ENCODE peak calls at places on chromosomes 11 and 22, in four cellular contexts. M is colonic mucosa, Z is H1, Y is left ventricle myocardium inferior. H is an unnamed sample.

GRCh38 chr11:2436013-2436520 is 8.2 kb downstream of the TRPM5 start:
- DNase-seq in M (no peak), Z (no peak), Y (no peak), H (no peak)

GRCh38 chr22:30334601-30335000 is 7.9 kb upstream of the TBC1D10A start:
- DNase-seq in M (no peak), Z (no peak), Y (no peak), H (no peak)

GRCh38 chr11:131912127-131912526 is 541.7 kb downstream of the NTM start:
- DNase-seq in M (no peak), Z (no peak), Y (no peak), H (no peak)

GRCh38 chr11:74055938-74056337 is 47.1 kb upstream of the UCP3 start:
- DNase-seq in M (no peak), Z (no peak), Y (no peak), H (peak; percentile 28)

GRCh38 chr22:47328550-47329243 is 566.2 kb downstream of the TBC1D22A start:
- DNase-seq in M (no peak), Z (no peak), Y (no peak), H (peak; percentile 85)

GRCh38 chr11:11960687-11961086 is 47.7 kb downstream of the DKK3 start:
- DNase-seq in M (no peak), Z (no peak), Y (no peak), H (no peak)

GRCh38 chr22:32331918-32332725 is 25.5 kb upstream of the RFPL3 start:
- DNase-seq in M (no peak), Z (peak; percentile 43), Y (no peak), H (no peak)

GRCh38 chr11:95337175-95337957 is 106.4 kb upstream of the SESN3 start:
- DNase-seq in M (peak; percentile 42), Z (peak; percentile 53), Y (peak; percentile 77), H (no peak)

GRCh38 chr11:127791844-127792243 is 791.3 kb upstream of the KIRREL3 start:
- DNase-seq in M (no peak), Z (no peak), Y (no peak), H (no peak)

GRCh38 chr22:38505595-38506117 is 455 bp downstream of the DDX17 start:
- DNase-seq in M (peak; percentile 75), Z (no peak), Y (peak; percentile 85), H (no peak)

GRCh38 chr11:60939301-60939700 is 12.7 kb downstream of the SLC15A3 start:
- DNase-seq in M (no peak), Z (no peak), Y (no peak), H (no peak)

GRCh38 chr11:12846766-12847615 is 162.1 kb upstream of the RASSF10 start:
- DNase-seq in M (no peak), Z (no peak), Y (no peak), H (no peak)

GRCh38 chr11:69799582-69799981 is 19.6 kb downstream of the FGF3 start:
- DNase-seq in M (peak; percentile 23), Z (no peak), Y (no peak), H (no peak)

GRCh38 chr22:45261407-45262088 is 20.9 kb upstream of the KIAA0930 start:
- DNase-seq in M (peak; percentile 71), Z (no peak), Y (no peak), H (no peak)

GRCh38 chr22:50729391-50730012 is 8.5 kb upstream of the ACR start:
- DNase-seq in M (no peak), Z (no peak), Y (peak; percentile 9), H (no peak)

GRCh38 chr22:43745783-43746356 is 66.2 kb downstream of the EFCAB6 start:
- DNase-seq in M (no peak), Z (no peak), Y (no peak), H (no peak)

GRCh38 chr11:3802016-3802790 is 4.8 kb upstream of the NUP98 start:
- DNase-seq in M (no peak), Z (no peak), Y (no peak), H (no peak)

GRCh38 chr22:26995222-26995621 is 337.8 kb downstream of the MIAT start:
- DNase-seq in M (no peak), Z (no peak), Y (no peak), H (no peak)

GRCh38 chr11:13152736-13153541 is 124.7 kb upstream of the BMAL1 start:
- DNase-seq in M (no peak), Z (no peak), Y (no peak), H (no peak)

GRCh38 chr22:45240810-45241631 is at the start of gene KIAA0930:
- DNase-seq in M (peak; percentile 91), Z (peak; percentile 92), Y (peak; percentile 82), H (no peak)

GRCh38 chr11:68328374-68329091 is 16.1 kb downstream of the LRP5 start:
- DNase-seq in M (peak; percentile 72), Z (no peak), Y (peak; percentile 62), H (no peak)

GRCh38 chr22:27523711-27524110 is 277.8 kb downstream of the MN1 start:
- DNase-seq in M (no peak), Z (no peak), Y (no peak), H (no peak)

GRCh38 chr11:32034149-32034548 is 56.7 kb upstream of the RCN1 start:
- DNase-seq in M (no peak), Z (no peak), Y (no peak), H (peak; percentile 9)

GRCh38 chr11:62245271-62245753 is 3.3 kb downstream of the SCGB1D2 start:
- DNase-seq in M (peak; percentile 19), Z (peak; percentile 70), Y (no peak), H (no peak)

GRCh38 chr22:45564349-45565030 is 61.8 kb downstream of the FBLN1 start:
- DNase-seq in M (no peak), Z (no peak), Y (no peak), H (no peak)

GRCh38 chr11:33089776-33090175 is 50.4 kb downstream of the TCP11L1 start:
- DNase-seq in M (no peak), Z (no peak), Y (no peak), H (no peak)

GRCh38 chr11:116840224-116840745 is 2.9 kb upstream of the APOA1 start:
- DNase-seq in M (no peak), Z (no peak), Y (no peak), H (no peak)
- TF ChIP-seq CTCF in M (no peak), Z (peak; percentile 30), Y (peak; percentile 21), H (no peak)

GRCh38 chr11:124843616-124843910 is 21.7 kb upstream of the ROBO3 start:
- DNase-seq in M (no peak), Z (no peak), Y (no peak), H (no peak)

GRCh38 chr11:124841186-124841585 is 24.0 kb upstream of the ROBO3 start:
- DNase-seq in M (no peak), Z (no peak), Y (no peak), H (no peak)

GRCh38 chr11:124841765-124842700 is 23.2 kb upstream of the ROBO3 start:
- DNase-seq in M (no peak), Z (no peak), Y (no peak), H (no peak)

GRCh38 chr11:124844664-124845079 is 20.6 kb upstream of the ROBO3 start:
- DNase-seq in M (no peak), Z (no peak), Y (no peak), H (no peak)

GRCh38 chr11:124846058-124846719 is 19.0 kb upstream of the ROBO3 start:
- DNase-seq in M (no peak), Z (no peak), Y (no peak), H (no peak)
- H3K27me3 ChIP-seq in M (peaks cover 63% of the 10 kb centered on the region), Z (peaks cover 98% of the 10 kb centered on the region), Y (peaks cover 100% of the 10 kb centered on the region), H (peaks cover 76% of the 10 kb centered on the region)

GRCh38 chr11:92765965-92766371 is 203.5 kb upstream of the MTNR1B start:
- DNase-seq in M (peak; percentile 17), Z (peak; percentile 66), Y (peak; percentile 15), H (peak; percentile 2)
- TF ChIP-seq CTCF in M (no peak), Z (no peak), Y (no peak), H (no peak)

GRCh38 chr11:48207881-48208280 is 8.7 kb upstream of the OR4B1 start:
- DNase-seq in M (no peak), Z (no peak), Y (no peak), H (no peak)

GRCh38 chr11:48210052-48210451 is 6.6 kb upstream of the OR4B1 start:
- DNase-seq in M (no peak), Z (no peak), Y (no peak), H (no peak)
- H3K27me3 ChIP-seq in M (no peaks in the 10 kb centered on the region), Z (no peaks in the 10 kb centered on the region), Y (no peaks in the 10 kb centered on the region), H (no peaks in the 10 kb centered on the region)

DNA sequence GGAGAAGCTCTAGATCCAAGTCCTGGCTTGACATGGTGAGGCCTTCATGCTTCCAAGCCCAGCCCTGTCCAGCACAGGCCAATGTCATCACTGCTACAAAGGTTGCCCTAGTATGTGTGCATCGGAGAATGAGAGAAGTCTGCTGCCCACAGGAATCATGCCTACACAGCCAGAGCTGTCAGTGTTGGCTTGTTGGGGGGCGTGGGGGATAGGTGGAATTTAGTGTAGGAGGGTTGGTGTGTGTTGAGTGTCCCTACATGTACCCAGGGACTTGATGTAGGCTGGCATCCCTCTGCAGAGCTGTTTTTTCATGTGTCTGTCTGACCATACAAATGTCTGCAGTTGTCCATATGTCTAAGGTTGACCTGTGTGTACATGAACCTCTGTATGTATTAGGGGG is 37.6 kb downstream of the SLC22A12 start:
- DNase-seq in M (no peak), Z (no peak), Y (no peak), H (no peak)
- TF ChIP-seq CTCF in M (no peak), Z (no peak), Y (no peak), H (no peak)

DNA sequence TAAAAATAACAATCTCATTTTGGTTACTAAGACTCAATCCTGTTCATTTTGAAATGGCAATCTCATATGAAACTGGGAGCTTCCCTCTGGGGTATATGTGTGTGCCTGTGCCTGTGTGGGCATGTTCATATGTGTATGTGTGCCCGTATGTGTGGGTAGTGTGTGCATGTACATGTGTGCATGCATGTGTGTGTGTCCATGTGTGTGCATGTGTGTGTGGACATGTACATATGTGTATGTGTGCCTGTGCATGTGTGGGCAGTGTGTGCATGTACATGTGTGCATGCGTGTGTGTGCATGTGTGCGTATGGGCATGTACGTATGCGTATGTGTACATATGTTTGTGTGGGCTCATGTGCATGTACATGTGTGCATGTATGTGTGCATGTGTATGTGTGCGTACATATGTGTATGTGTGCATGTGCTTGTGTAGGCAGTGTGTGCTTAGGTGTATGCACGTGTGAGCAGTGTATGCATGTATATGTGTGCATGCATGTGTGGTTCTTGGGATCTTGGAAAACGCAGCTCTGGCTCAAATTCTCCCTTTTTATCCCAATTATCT is 24.5 kb upstream of the CACNG2 start:
- DNase-seq in M (no peak), Z (no peak), Y (no peak), H (no peak)
- H3K27me3 ChIP-seq in M (peaks cover 7% of the 10 kb centered on the region), Z (no peaks in the 10 kb centered on the region), Y (peaks cover 90% of the 10 kb centered on the region), H (peaks cover 10% of the 10 kb centered on the region)

DNA sequence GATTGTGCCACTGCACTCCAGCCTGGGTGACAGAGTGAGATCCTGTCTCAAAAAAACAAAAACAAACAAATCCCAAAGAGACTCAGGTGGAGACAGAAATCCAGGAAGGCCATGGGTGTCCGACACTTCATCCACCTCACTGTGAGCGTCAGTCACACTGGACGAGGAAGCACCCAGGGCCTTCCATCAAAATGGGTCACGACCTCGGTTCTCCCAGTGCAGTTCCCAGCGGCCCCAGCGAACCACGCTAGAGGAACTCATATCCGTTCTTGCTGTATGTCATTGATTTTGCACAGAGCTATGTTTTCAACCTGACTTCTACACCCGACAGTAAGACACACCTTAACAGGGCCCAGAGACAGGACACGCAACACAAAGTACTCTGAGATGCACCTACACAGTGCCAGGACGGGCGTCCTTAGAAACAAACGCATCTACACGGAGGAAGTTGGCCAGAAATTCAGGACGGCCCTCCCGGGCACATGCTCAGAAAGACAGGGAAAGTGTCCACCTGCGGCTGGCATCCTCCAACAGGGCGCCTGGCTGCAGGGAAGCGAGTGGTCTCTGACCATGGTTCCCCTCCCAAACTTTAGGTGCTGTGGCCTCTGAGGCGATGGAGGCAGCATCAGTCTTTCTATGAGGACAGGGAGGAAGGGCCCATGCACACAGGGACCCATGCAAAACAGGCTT is 410.5 kb downstream of the CTTN start:
- DNase-seq in M (no peak), Z (no peak), Y (no peak), H (no peak)
- TF ChIP-seq CTCF in M (no peak), Z (no peak), Y (no peak), H (no peak)